ENCODE peak calls at places on chromosomes 12 and 14, in eight cellular contexts. I, Z, A, T, Q, P, G and O are unnamed samples.

GRCh38 chr12:28568709-28569108 is 378.5 kb downstream of the CCDC91 start:
- DNase-seq in I (no peak), Z (no peak), A (no peak), T (no peak), Q (no peak), P (no peak), G (no peak), O (no peak)

GRCh38 chr12:51926718-51927117 is 19.4 kb downstream of the ACVRL1 start:
- DNase-seq in I (peak; percentile 48), Z (no peak), A (no peak), T (no peak), Q (peak; percentile 49), P (no peak), G (peak; percentile 34), O (no peak)

GRCh38 chr14:71444030-71444822 is 488.0 kb upstream of the RGS6 start:
- DNase-seq in I (no peak), Z (no peak), A (no peak), T (no peak), Q (no peak), P (no peak), G (no peak), O (no peak)

GRCh38 chr14:68938515-68939423 is 40.3 kb downstream of the ACTN1 start:
- DNase-seq in I (peak; percentile 64), Z (no peak), A (no peak), T (no peak), Q (no peak), P (no peak), G (peak; percentile 77), O (no peak)

GRCh38 chr14:64563696-64564095 is 13.9 kb downstream of the PPP1R36 start:
- DNase-seq in I (no peak), Z (no peak), A (no peak), T (no peak), Q (no peak), P (no peak), G (no peak), O (no peak)

GRCh38 chr12:54038760-54039414 is 6.0 kb downstream of the HOXC5 start:
- DNase-seq in I (no peak), Z (peak; percentile 37), A (no peak), T (no peak), Q (no peak), P (no peak), G (no peak), O (no peak)

GRCh38 chr14:23621204-23621931 is 14.8 kb upstream of the DHRS2 start:
- DNase-seq in I (no peak), Z (no peak), A (no peak), T (no peak), Q (no peak), P (no peak), G (no peak), O (no peak)

GRCh38 chr12:111842556-111843396 is 748 bp downstream of the MAPKAPK5 start:
- DNase-seq in I (peak; percentile 25), Z (peak; percentile 34), A (no peak), T (peak; percentile 17), Q (peak; percentile 8), P (peak; percentile 17), G (no peak), O (no peak)

GRCh38 chr14:71533396-71533795 is 398.8 kb upstream of the RGS6 start:
- DNase-seq in I (no peak), Z (no peak), A (no peak), T (no peak), Q (no peak), P (no peak), G (no peak), O (no peak)

GRCh38 chr14:69008411-69008810 is 29.3 kb upstream of the ACTN1 start:
- DNase-seq in I (no peak), Z (no peak), A (no peak), T (no peak), Q (no peak), P (no peak), G (no peak), O (no peak)

GRCh38 chr12:116039081-116039480 is 238.4 kb downstream of the MED13L start:
- DNase-seq in I (no peak), Z (no peak), A (no peak), T (no peak), Q (no peak), P (no peak), G (no peak), O (no peak)

GRCh38 chr12:2373307-2373706 is 320.5 kb downstream of the CACNA1C start:
- DNase-seq in I (no peak), Z (no peak), A (no peak), T (no peak), Q (no peak), P (no peak), G (no peak), O (no peak)

GRCh38 chr14:78170203-78170602 is at the start of gene NRXN3:
- DNase-seq in I (no peak), Z (peak; percentile 10), A (no peak), T (no peak), Q (peak; percentile 49), P (no peak), G (no peak), O (no peak)

GRCh38 chr12:40837891-40838424 is 145.7 kb downstream of the CNTN1 start:
- DNase-seq in I (no peak), Z (no peak), A (no peak), T (no peak), Q (no peak), P (no peak), G (no peak), O (no peak)

GRCh38 chr12:78157199-78157598 is 326.5 kb downstream of the NAV3 start:
- DNase-seq in I (no peak), Z (no peak), A (no peak), T (no peak), Q (no peak), P (no peak), G (no peak), O (no peak)

GRCh38 chr14:68476212-68476964 is 316.5 kb downstream of the ZFP36L1 start:
- DNase-seq in I (no peak), Z (no peak), A (peak; percentile 63), T (no peak), Q (no peak), P (peak; percentile 21), G (no peak), O (no peak)

GRCh38 chr12:32437095-32437515 is 37.7 kb downstream of the FGD4 start:
- DNase-seq in I (peak; percentile 81), Z (no peak), A (no peak), T (peak; percentile 51), Q (no peak), P (no peak), G (no peak), O (peak; percentile 94)